ENCODE peak calls at places on chromosome 10, in seven cellular contexts. R is CD4-positive, CD25-positive, alpha-beta regulatory T cell; S is aorta; Q is heart right ventricle; W is MM.1S; G is IMR-90; M is right cardiac atrium. A is an unnamed sample.

GRCh38 chr10:43197834-43198681 is 59.8 kb downstream of the CSGALNACT2 start:
- DNase-seq in R (no peak), S (peak), Q (no peak), W (no peak), G (no peak), M (no peak), A (no peak)

GRCh38 chr10:50456711-50457110 is 167.0 kb downstream of the SGMS1 start:
- DNase-seq in R (no peak), S (no peak), Q (no peak), W (no peak), G (no peak), M (no peak), A (no peak)

GRCh38 chr10:117541405-117541908 is 1.1 kb upstream of the EMX2 start:
- DNase-seq in R (no peak), S (no peak), Q (no peak), W (no peak), G (no peak), M (peak), A (no peak)

GRCh38 chr10:11165591-11166543 is 148.2 kb downstream of the CELF2 start:
- DNase-seq in R (peak), S (peak), Q (peak), W (peak), G (no peak), M (peak), A (peak)

GRCh38 chr10:21078410-21079329 is 181.6 kb upstream of the NEBL start:
- DNase-seq in R (no peak), S (no peak), Q (peak), W (peak), G (peak), M (peak), A (no peak)

GRCh38 chr10:103861501-103861900 is 6.1 kb upstream of the SH3PXD2A start:
- DNase-seq in R (no peak), S (no peak), Q (no peak), W (no peak), G (peak), M (no peak), A (no peak)

GRCh38 chr10:94623572-94623971 is 60.0 kb upstream of the CYP2C18 start:
- DNase-seq in R (no peak), S (no peak), Q (no peak), W (no peak), G (no peak), M (no peak), A (no peak)

GRCh38 chr10:125035136-125035535 is 93.2 kb downstream of the ZRANB1 start:
- DNase-seq in R (no peak), S (no peak), Q (no peak), W (no peak), G (peak), M (no peak), A (no peak)

GRCh38 chr10:86799188-86799845 is 42.9 kb downstream of the BMPR1A start:
- DNase-seq in R (no peak), S (no peak), Q (no peak), W (no peak), G (no peak), M (no peak), A (no peak)

GRCh38 chr10:58089739-58090138 is 178.0 kb downstream of the IPMK start:
- DNase-seq in R (no peak), S (no peak), Q (no peak), W (no peak), G (no peak), M (no peak), A (no peak)

GRCh38 chr10:24721254-24722106 is 2.2 kb downstream of the ARHGAP21 start:
- DNase-seq in R (no peak), S (peak), Q (peak), W (no peak), G (peak), M (peak), A (no peak)

GRCh38 chr10:70378122-70378521 is 4.3 kb downstream of the LRRC20 start:
- DNase-seq in R (no peak), S (no peak), Q (no peak), W (no peak), G (peak), M (no peak), A (no peak)

GRCh38 chr10:97022616-97023015 is 163.1 kb downstream of the SLIT1 start:
- DNase-seq in R (no peak), S (no peak), Q (no peak), W (no peak), G (no peak), M (no peak), A (no peak)

GRCh38 chr10:85492684-85493083 is 873.9 kb downstream of the GRID1 start:
- DNase-seq in R (no peak), S (no peak), Q (no peak), W (no peak), G (no peak), M (no peak), A (no peak)

GRCh38 chr10:78889536-78890063 is 179.2 kb upstream of the ZMIZ1 start:
- DNase-seq in R (no peak), S (no peak), Q (no peak), W (no peak), G (no peak), M (no peak), A (no peak)

GRCh38 chr10:121096617-121097431 is 245.7 kb downstream of the WDR11 start:
- DNase-seq in R (no peak), S (no peak), Q (peak), W (no peak), G (no peak), M (peak), A (no peak)

GRCh38 chr10:119131512-119132240 is 27.8 kb downstream of the DENND10 start:
- DNase-seq in R (peak), S (no peak), Q (no peak), W (peak), G (peak), M (no peak), A (no peak)

GRCh38 chr10:57535306-57535705 is 732.4 kb downstream of the IPMK start:
- DNase-seq in R (no peak), S (no peak), Q (no peak), W (no peak), G (no peak), M (no peak), A (no peak)

GRCh38 chr10:106565546-106565945 is 599.0 kb downstream of the SORCS1 start:
- DNase-seq in R (no peak), S (no peak), Q (no peak), W (no peak), G (peak), M (no peak), A (no peak)

GRCh38 chr10:99742240-99742639 is 10.2 kb downstream of the CUTC start:
- DNase-seq in R (no peak), S (no peak), Q (no peak), W (no peak), G (peak), M (no peak), A (no peak)

GRCh38 chr10:127027786-127028185 is 122.6 kb downstream of the DOCK1 start:
- DNase-seq in R (no peak), S (no peak), Q (no peak), W (no peak), G (no peak), M (no peak), A (no peak)

GRCh38 chr10:87818505-87819273 is 663 bp upstream of the ATAD1 start:
- DNase-seq in R (no peak), S (no peak), Q (no peak), W (peak), G (peak), M (peak), A (peak)

GRCh38 chr10:77416327-77417135 is 221.1 kb downstream of the KCNMA1 start:
- DNase-seq in R (no peak), S (peak), Q (no peak), W (no peak), G (peak), M (no peak), A (no peak)

GRCh38 chr10:132544744-132545658 is 7.4 kb downstream of the INPP5A start:
- DNase-seq in R (peak), S (peak), Q (no peak), W (no peak), G (no peak), M (peak), A (no peak)

GRCh38 chr10:78313636-78314035 is 280.0 kb downstream of the RPS24 start:
- DNase-seq in R (no peak), S (no peak), Q (no peak), W (no peak), G (no peak), M (no peak), A (no peak)

GRCh38 chr10:8061274-8062211 is 7.1 kb downstream of the GATA3 start:
- DNase-seq in R (peak), S (no peak), Q (no peak), W (no peak), G (no peak), M (no peak), A (peak)

GRCh38 chr10:59375990-59376389 is 13.6 kb upstream of the FAM13C start:
- DNase-seq in R (no peak), S (no peak), Q (no peak), W (no peak), G (no peak), M (no peak), A (no peak)

GRCh38 chr10:59376817-59377340 is 14.5 kb upstream of the FAM13C start:
- DNase-seq in R (no peak), S (no peak), Q (no peak), W (no peak), G (no peak), M (no peak), A (no peak)

GRCh38 chr10:59372543-59372942 is 10.2 kb upstream of the FAM13C start:
- DNase-seq in R (no peak), S (no peak), Q (no peak), W (no peak), G (peak), M (no peak), A (no peak)

DNA sequence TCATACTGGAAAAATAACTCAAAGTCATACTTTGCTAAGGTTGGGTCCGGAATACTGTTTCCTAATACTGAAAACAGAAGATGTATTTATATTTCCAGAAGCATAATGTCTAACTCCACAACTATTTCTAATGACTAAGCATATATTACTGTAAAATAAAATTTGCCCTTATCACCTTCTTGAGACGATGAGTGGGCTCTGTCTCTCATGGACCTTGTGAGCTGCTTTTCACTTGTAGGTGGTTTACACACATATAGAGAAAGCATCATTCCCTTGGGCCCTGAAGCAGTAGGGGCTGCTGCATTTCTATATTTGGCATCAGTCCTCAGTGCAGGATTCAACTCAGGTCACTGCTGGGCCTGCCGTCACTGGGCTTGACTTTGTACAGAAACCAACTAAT is 10.7 kb upstream of the FAM13C start:
- DNase-seq in R (no peak), S (no peak), Q (no peak), W (no peak), G (peak), M (no peak), A (no peak)
- H3K27ac ChIP-seq in R (no peak), S (no peak), Q (no peak), W (no peak), G (peak), M (no peak), A (no peak)

DNA sequence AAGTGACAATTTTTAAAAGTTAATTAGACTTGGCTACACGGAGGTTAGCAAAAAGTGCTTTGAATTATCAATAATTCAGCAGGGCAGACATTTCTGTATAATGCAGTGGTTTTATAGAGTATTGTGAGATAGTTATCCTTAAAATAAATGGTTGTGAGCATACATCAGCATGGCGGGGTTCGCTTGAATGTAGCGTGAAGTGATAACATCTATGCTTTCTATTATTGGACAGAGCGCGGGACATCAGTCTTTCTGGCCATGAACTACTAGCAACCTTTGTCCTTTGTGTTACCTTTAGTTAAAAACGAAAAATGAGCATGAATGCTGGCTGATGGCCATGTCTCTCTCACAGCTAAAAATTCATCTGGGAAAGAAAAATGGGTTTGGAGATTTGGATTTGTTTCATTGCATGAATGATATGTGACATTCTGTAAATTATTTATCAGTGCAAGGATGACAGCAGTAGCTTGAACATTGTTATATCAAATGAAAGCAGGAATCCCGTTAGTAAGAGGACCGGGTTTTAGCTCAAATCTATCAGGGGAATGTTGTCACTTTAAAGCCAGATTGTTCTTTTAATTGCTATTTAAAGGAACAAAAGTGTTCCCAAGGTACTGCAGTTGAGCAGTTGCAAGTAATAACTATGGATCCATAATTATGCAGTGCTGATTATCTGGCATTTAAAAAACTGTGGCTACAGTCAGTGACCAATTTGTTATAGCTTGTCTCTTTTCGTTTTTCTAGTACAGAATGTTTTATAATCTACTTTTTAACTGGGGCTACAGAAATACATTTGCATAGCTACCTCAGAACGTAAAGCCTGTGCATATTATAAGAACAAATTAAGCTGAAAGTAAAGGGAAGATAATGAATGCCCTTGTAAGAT is 131.0 kb downstream of the KAT6B start:
- DNase-seq in R (no peak), S (no peak), Q (no peak), W (no peak), G (no peak), M (no peak), A (no peak)
- H3K27ac ChIP-seq in R (no peak), S (no peak), Q (no peak), W (no peak), G (no peak), M (no peak), A (no peak)

GRCh38 chr10:102791754-102792153 is 45.5 kb downstream of the CYP17A1 start:
- DNase-seq in R (no peak), S (no peak), Q (no peak), W (no peak), G (no peak), M (no peak), A (no peak)
- H3K27ac ChIP-seq in R (no peak), S (no peak), Q (peak), W (no peak), G (no peak), M (peak), A (no peak)

GRCh38 chr10:71754562-71754961 is 18.8 kb downstream of the VSIR start:
- DNase-seq in R (no peak), S (no peak), Q (no peak), W (no peak), G (no peak), M (no peak), A (no peak)

GRCh38 chr10:71753960-71754505 is 19.3 kb downstream of the VSIR start:
- DNase-seq in R (no peak), S (no peak), Q (no peak), W (no peak), G (no peak), M (peak), A (no peak)

GRCh38 chr10:71752391-71753090 is 20.8 kb downstream of the VSIR start:
- DNase-seq in R (no peak), S (no peak), Q (no peak), W (peak), G (peak), M (peak), A (no peak)

GRCh38 chr10:71751515-71752224 is 21.6 kb downstream of the VSIR start:
- DNase-seq in R (no peak), S (peak), Q (no peak), W (no peak), G (no peak), M (peak), A (no peak)

GRCh38 chr10:71753091-71753959 is 20.0 kb downstream of the VSIR start:
- DNase-seq in R (no peak), S (no peak), Q (no peak), W (no peak), G (no peak), M (peak), A (no peak)
- H3K27ac ChIP-seq in R (peak), S (no peak), Q (no peak), W (no peak), G (no peak), M (no peak), A (peak)

GRCh38 chr10:115931301-115931700 is 341.7 kb downstream of the GFRA1 start:
- DNase-seq in R (no peak), S (no peak), Q (no peak), W (no peak), G (no peak), M (no peak), A (no peak)
- H3K27ac ChIP-seq in R (no peak), S (no peak), Q (no peak), W (no peak), G (no peak), M (no peak), A (no peak)

DNA sequence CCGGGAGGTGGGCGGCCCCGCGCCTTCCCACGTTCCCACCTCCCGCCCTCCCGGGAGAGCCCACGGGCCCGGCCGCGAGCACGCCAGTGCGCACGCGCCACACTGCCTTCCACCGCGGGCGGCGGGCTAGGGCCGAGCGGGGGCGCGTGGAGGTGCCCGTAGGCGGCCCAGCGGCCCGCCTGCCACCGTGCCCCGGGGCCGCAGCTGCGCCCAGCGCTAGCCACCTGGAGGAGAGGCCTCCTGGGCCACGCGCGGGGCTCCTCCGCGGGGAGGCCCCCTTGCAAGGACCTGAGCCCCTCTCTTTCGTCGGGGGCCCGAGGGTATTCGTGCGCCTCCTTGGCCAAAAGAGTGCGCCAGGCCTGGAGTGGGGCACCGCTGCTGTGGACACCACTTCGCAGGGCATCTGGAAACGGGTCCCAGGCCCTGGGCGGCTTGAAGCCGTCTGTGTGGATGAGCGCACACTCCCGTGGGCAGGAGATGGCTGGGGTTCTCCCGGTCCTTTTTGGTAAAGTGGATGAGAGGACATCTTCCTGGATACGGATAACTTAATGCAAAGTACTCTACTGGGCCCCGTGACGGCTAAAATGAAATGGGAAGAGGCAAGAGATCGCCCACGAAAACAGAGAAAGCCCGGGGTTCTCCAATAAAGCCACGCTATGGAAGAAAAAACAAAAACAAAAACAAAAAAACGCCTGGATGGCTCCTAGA is 9.0 kb upstream of the EBF3 start:
- DNase-seq in R (no peak), S (no peak), Q (no peak), W (no peak), G (no peak), M (peak), A (no peak)
- H3K27ac ChIP-seq in R (no peak), S (no peak), Q (no peak), W (no peak), G (no peak), M (no peak), A (no peak)

GRCh38 chr10:88903715-88904114 is 23.7 kb downstream of the STAMBPL1 start:
- DNase-seq in R (no peak), S (no peak), Q (no peak), W (no peak), G (no peak), M (no peak), A (no peak)

GRCh38 chr10:88901206-88901605 is 21.2 kb downstream of the STAMBPL1 start:
- DNase-seq in R (no peak), S (no peak), Q (no peak), W (no peak), G (no peak), M (no peak), A (no peak)

GRCh38 chr10:88902328-88902789 is 22.3 kb downstream of the STAMBPL1 start:
- DNase-seq in R (no peak), S (no peak), Q (no peak), W (no peak), G (no peak), M (no peak), A (no peak)

GRCh38 chr10:88899886-88900285 is 19.8 kb downstream of the STAMBPL1 start:
- DNase-seq in R (no peak), S (no peak), Q (no peak), W (no peak), G (no peak), M (no peak), A (no peak)

DNA sequence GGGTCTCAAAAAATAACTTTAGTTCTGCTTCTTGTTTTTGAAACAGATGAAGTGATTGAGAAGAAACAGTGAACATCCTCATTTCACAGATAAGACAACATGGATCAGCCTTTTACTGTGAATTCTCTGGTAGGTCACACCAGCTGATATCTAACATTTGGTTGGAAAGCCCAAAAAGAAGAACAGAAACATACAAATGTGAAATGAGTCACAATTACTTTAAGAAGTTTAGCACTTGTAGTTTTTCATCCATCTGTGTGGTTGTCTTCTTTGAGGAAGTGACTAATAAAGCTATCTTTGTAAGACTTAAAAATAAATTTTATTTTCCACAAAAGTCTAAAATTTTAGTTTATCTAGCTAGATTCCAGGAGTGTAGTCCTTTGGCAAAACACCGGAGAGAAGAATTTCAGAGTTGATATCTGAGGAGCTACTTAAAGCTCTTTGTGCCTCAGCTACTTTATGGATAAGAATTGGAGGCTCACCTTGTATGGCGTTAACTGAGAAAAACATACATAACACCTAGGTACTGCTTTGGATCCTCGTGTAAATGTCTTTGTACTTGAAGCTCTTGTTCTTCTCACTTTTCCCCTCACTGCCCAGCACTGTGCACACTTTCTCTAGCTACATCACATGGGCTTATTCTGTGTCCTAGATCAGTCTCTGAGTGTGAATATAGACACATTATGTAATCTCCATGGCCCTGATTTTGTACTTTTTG is 21.7 kb downstream of the STAMBPL1 start:
- DNase-seq in R (no peak), S (no peak), Q (no peak), W (no peak), G (peak), M (no peak), A (no peak)
- H3K27ac ChIP-seq in R (peak), S (no peak), Q (no peak), W (peak), G (peak), M (no peak), A (no peak)

A was measured in CD4-positive, alpha-beta T cell.